ENCODE peak calls at places on chromosomes 13 and 19, in six cellular contexts. M is effector memory CD4-positive, alpha-beta T cell; X is cardiac fibroblast; N is bronchial epithelial cell; O is AG04450; D is mucosa of descending colon. E is an unnamed sample.

GRCh38 chr13:29503041-29503837 is 92.2 kb downstream of the SLC7A1 start:
- DNase-seq in M (no peak), X (no peak), N (peak; percentile 15), O (no peak), D (no peak), E (no peak)

GRCh38 chr19:18793144-18794028 is 2.3 kb upstream of the COMP start:
- DNase-seq in M (no peak), X (no peak), N (no peak), O (no peak), D (no peak), E (no peak)

GRCh38 chr19:56837004-56837403 is 3.5 kb downstream of the PEG3 start:
- DNase-seq in M (no peak), X (peak; percentile 2), N (no peak), O (no peak), D (no peak), E (no peak)

GRCh38 chr19:4495471-4495870 is 22.8 kb downstream of the PLIN4 start:
- DNase-seq in M (no peak), X (no peak), N (peak; percentile 35), O (no peak), D (no peak), E (no peak)

GRCh38 chr13:31965361-31966066 is 66.1 kb upstream of the FRY start:
- DNase-seq in M (no peak), X (peak; percentile 65), N (peak; percentile 47), O (no peak), D (no peak), E (peak; percentile 62)

GRCh38 chr19:33333615-33334014 is 31.3 kb upstream of the CEBPA start:
- DNase-seq in M (no peak), X (no peak), N (peak; percentile 36), O (no peak), D (no peak), E (no peak)

GRCh38 chr13:114005206-114005720 is 31.4 kb upstream of the C13orf46 start:
- DNase-seq in M (no peak), X (no peak), N (no peak), O (no peak), D (peak; percentile 38), E (no peak)

GRCh38 chr19:45782820-45783785 is 813 bp upstream of the DMPK start:
- DNase-seq in M (no peak), X (peak; percentile 73), N (no peak), O (no peak), D (no peak), E (no peak)

GRCh38 chr13:57634829-57635165 is 3.3 kb downstream of the PCDH17 start:
- DNase-seq in M (no peak), X (no peak), N (no peak), O (no peak), D (no peak), E (no peak)

GRCh38 chr13:22883262-22883840 is 297.4 kb upstream of the SGCG start:
- DNase-seq in M (no peak), X (no peak), N (no peak), O (no peak), D (no peak), E (peak; percentile 48)

GRCh38 chr13:101799196-101799595 is 346.7 kb downstream of the ITGBL1 start:
- DNase-seq in M (no peak), X (no peak), N (no peak), O (no peak), D (no peak), E (no peak)

GRCh38 chr19:5536337-5536894 is 31.3 kb downstream of the TINCR start:
- DNase-seq in M (no peak), X (peak; percentile 60), N (peak; percentile 25), O (no peak), D (no peak), E (no peak)

GRCh38 chr19:50794074-50794777 is 4.0 kb downstream of the ACP4 start:
- DNase-seq in M (no peak), X (no peak), N (no peak), O (no peak), D (peak; percentile 61), E (no peak)

GRCh38 chr19:56351208-56351607 is 36.6 kb upstream of the ZSCAN5A start:
- DNase-seq in M (no peak), X (no peak), N (no peak), O (no peak), D (no peak), E (no peak)

GRCh38 chr13:35499131-35500051 is 22.9 kb upstream of the MAB21L1 start:
- DNase-seq in M (no peak), X (no peak), N (no peak), O (no peak), D (no peak), E (no peak)

GRCh38 chr19:39546599-39546998 is 6.6 kb upstream of the EID2 start:
- DNase-seq in M (no peak), X (no peak), N (peak; percentile 29), O (no peak), D (no peak), E (no peak)

GRCh38 chr13:32408999-32409313 is 19.0 kb downstream of the N4BP2L1 start:
- DNase-seq in M (no peak), X (no peak), N (no peak), O (no peak), D (no peak), E (no peak)

GRCh38 chr13:72782717-72783116 is 784 bp downstream of the PIBF1 start:
- DNase-seq in M (no peak), X (peak; percentile 42), N (peak; percentile 10), O (no peak), D (no peak), E (no peak)

GRCh38 chr13:63190742-63191141 is 1775.1 kb upstream of the PCDH20 start:
- DNase-seq in M (no peak), X (peak; percentile 18), N (peak; percentile 4), O (no peak), D (no peak), E (no peak)

GRCh38 chr19:858868-859843 is at the start of gene CFD:
- DNase-seq in M (no peak), X (peak; percentile 46), N (no peak), O (no peak), D (peak; percentile 76), E (no peak)

GRCh38 chr19:41479757-41480191 is 36.8 kb downstream of the ERICH4 start:
- DNase-seq in M (no peak), X (peak; percentile 67), N (peak; percentile 28), O (no peak), D (no peak), E (no peak)

GRCh38 chr13:27403252-27403678 is 21.2 kb upstream of the GTF3A start:
- DNase-seq in M (no peak), X (peak; percentile 77), N (peak; percentile 38), O (peak; percentile 16), D (no peak), E (no peak)

GRCh38 chr13:60448907-60449510 is 52.0 kb downstream of the TDRD3 start:
- DNase-seq in M (no peak), X (peak; percentile 74), N (peak; percentile 63), O (peak; percentile 15), D (no peak), E (no peak)

GRCh38 chr19:49609499-49610092 is 18.6 kb downstream of the PRR12 start:
- DNase-seq in M (no peak), X (no peak), N (no peak), O (no peak), D (no peak), E (no peak)

GRCh38 chr13:30870916-30871712 is 35.0 kb upstream of the MEDAG start:
- DNase-seq in M (no peak), X (no peak), N (no peak), O (no peak), D (no peak), E (no peak)
- H3K4me3 ChIP-seq in M (no peak overlapping the region), X (no peak overlapping the region), N (no peak overlapping the region), O (peak overlapping the region; percentile 22), D (no peak overlapping the region), E (no peak overlapping the region)

GRCh38 chr19:16822648-16823047 is 6.5 kb upstream of the SIN3B start:
- DNase-seq in M (no peak), X (no peak), N (no peak), O (no peak), D (no peak), E (no peak)
- H3K4me3 ChIP-seq in M (no peak overlapping the region), X (no peak overlapping the region), N (no peak overlapping the region), O (no peak overlapping the region), D (no peak overlapping the region), E (no peak overlapping the region)

DNA sequence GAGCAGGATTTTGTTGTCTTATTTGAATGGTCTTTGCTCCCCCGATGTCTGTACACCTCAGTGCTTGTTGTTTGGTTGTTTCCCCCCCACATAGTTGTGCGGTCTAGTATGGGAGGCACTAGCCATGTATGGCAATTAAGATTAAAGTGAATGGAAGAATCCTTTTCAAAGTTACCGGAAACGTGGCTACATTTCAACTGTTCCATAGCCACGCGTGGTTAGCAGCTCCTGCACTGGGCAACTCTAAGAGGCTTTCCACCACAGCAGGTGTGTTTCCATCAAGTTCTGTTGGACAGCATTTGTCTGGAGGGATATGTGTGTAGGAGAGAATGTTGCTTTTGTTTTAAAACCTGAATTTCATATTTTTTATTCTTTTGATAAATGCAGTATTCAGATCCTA is 247.3 kb downstream of the GGACT start:
- DNase-seq in M (no peak), X (no peak), N (no peak), O (no peak), D (no peak), E (no peak)
- H3K4me3 ChIP-seq in M (no peak overlapping the region), X (no peak overlapping the region), N (no peak overlapping the region), O (no peak overlapping the region), D (no peak overlapping the region), E (no peak overlapping the region)

GRCh38 chr19:8806661-8807060 is 25.4 kb downstream of the ZNF558 start:
- DNase-seq in M (no peak), X (no peak), N (no peak), O (no peak), D (no peak), E (no peak)
- H3K4me3 ChIP-seq in M (no peak overlapping the region), X (no peak overlapping the region), N (no peak overlapping the region), O (no peak overlapping the region), D (no peak overlapping the region), E (no peak overlapping the region)

GRCh38 chr19:29665826-29666633 is 769 bp downstream of the PLEKHF1 start:
- DNase-seq in M (peak; percentile 29), X (peak; percentile 88), N (no peak), O (no peak), D (peak; percentile 73), E (no peak)

GRCh38 chr19:29665215-29665825 is at the start of gene PLEKHF1:
- DNase-seq in M (peak; percentile 76), X (peak; percentile 85), N (peak; percentile 38), O (no peak), D (peak; percentile 94), E (peak; percentile 92)

GRCh38 chr19:29662604-29663404 is 2.5 kb upstream of the PLEKHF1 start:
- DNase-seq in M (no peak), X (peak; percentile 95), N (peak; percentile 75), O (peak; percentile 85), D (peak; percentile 65), E (no peak)

GRCh38 chr19:29663861-29664752 is 1.2 kb upstream of the PLEKHF1 start:
- DNase-seq in M (no peak), X (no peak), N (peak; percentile 33), O (no peak), D (peak; percentile 60), E (no peak)

GRCh38 chr19:29664753-29665214 is 477 bp upstream of the PLEKHF1 start:
- DNase-seq in M (no peak), X (no peak), N (no peak), O (no peak), D (no peak), E (no peak)
- H3K4me3 ChIP-seq in M (peak overlapping the region; percentile 95), X (peak overlapping the region; percentile 15), N (peak overlapping the region; percentile 62), O (peak overlapping the region; percentile 81), D (peak overlapping the region; percentile 72), E (peak overlapping the region; percentile 78)

E was measured in GM06990.